ENCODE peak calls at places on chromosomes 2 and 18, in four cellular contexts. Y, D, E and R are unnamed samples.

GRCh38 chr2:47422560-47422959 is 19.6 kb downstream of the MSH2 start:
- DNase-seq in E (no peak), Y (no peak), D (no peak), R (no peak)

GRCh38 chr2:104685591-104685990 is 168.3 kb upstream of the POU3F3 start:
- DNase-seq in E (no peak), D (no peak), Y (no peak), R (no peak)

GRCh38 chr2:135557533-135557932 is 26.2 kb downstream of the R3HDM1 start:
- DNase-seq in Y (no peak), D (no peak), E (no peak), R (no peak)

GRCh38 chr18:13460946-13461345 is 242.4 kb downstream of the LDLRAD4 start:
- DNase-seq in E (no peak), Y (no peak), D (no peak), R (no peak)

GRCh38 chr2:25960920-25961319 is 21.4 kb downstream of the KIF3C start:
- DNase-seq in E (no peak), Y (no peak), D (no peak), R (peak)

GRCh38 chr2:44496130-44496529 is 134.4 kb downstream of the CAMKMT start:
- DNase-seq in Y (no peak), E (no peak), D (no peak), R (no peak)

GRCh38 chr2:238415036-238415764 is 11.5 kb upstream of the ASB1 start:
- DNase-seq in D (no peak), E (no peak), Y (no peak), R (no peak)

GRCh38 chr18:3593381-3593903 is 143.5 kb downstream of the TGIF1 start:
- DNase-seq in E (peak), Y (no peak), D (no peak), R (no peak)

GRCh38 chr2:230790981-230791380 is 73.8 kb upstream of the ITM2C start:
- DNase-seq in D (no peak), E (no peak), Y (no peak), R (no peak)

DNA sequence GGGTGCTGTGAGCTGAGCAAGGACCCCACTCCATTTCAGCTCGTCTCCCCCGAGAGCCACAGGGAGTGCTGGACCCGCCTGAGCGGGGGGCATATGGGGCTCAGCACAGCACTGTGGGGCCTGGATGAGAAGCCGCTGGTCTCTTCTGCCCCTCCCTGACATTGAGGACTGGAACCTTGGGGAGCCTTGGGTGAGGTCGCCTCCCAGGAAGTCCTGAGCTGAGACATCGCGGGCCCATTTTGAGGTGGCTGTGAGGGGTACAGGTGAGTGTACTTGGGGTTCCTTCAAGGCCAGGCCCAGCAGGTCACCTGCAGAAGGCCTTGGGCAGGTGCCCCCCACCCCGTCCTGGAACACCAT is 3.1 kb upstream of the AQP12A start:
- DNase-seq in D (no peak), E (no peak), Y (no peak), R (no peak)
- TF ChIP-seq SPI1 in D (no peak), E (no peak), Y (no peak), R (no peak)

GRCh38 chr2:96636772-96637171 is 1.3 kb downstream of the KANSL3 start:
- DNase-seq in Y (no peak), E (no peak), D (no peak), R (no peak)
- TF ChIP-seq SPI1 in Y (no peak), E (no peak), D (no peak), R (no peak)

GRCh38 chr18:35526476-35527120 is 28.8 kb upstream of the INO80C start:
- DNase-seq in Y (no peak), D (no peak), E (no peak), R (no peak)
- TF ChIP-seq SPI1 in Y (no peak), D (no peak), E (no peak), R (peak)

GRCh38 chr18:79740741-79741700 is 56.7 kb upstream of the KCNG2 start:
- DNase-seq in Y (no peak), E (no peak), D (no peak), R (no peak)
- TF ChIP-seq SPI1 in Y (no peak), E (no peak), D (no peak), R (no peak)

GRCh38 chr18:25454270-25454659 is 102.3 kb upstream of the ZNF521 start:
- DNase-seq in Y (no peak), D (no peak), E (no peak), R (no peak)

GRCh38 chr18:25454728-25455127 is 102.8 kb upstream of the ZNF521 start:
- DNase-seq in E (no peak), D (no peak), Y (no peak), R (no peak)

GRCh38 chr18:25457636-25458035 is 105.7 kb upstream of the ZNF521 start:
- DNase-seq in Y (no peak), D (no peak), E (no peak), R (no peak)

GRCh38 chr18:25457196-25457595 is 105.2 kb upstream of the ZNF521 start:
- DNase-seq in D (no peak), E (no peak), Y (no peak), R (no peak)

DNA sequence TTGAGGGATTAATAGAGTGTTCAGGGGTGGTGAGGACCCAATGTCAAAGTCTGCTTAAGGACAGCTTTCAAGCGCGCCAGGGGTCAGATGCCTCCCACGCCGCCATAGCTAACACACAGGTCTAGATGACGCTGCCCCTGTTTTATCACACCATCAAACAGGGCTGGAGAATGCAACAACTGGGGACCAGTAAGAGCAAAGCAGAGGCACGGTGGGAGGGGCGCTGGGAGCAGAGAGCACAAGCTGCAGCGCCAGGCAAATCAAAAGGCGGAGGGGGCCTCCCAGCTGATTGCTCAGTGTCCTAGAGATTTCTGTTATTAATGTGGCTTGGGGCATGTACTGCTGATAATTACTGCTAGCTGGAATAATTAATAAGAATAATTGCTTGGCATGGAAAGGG is 104.3 kb upstream of the ZNF521 start:
- DNase-seq in Y (no peak), D (no peak), E (no peak), R (no peak)
- TF ChIP-seq SPI1 in Y (no peak), D (no peak), E (no peak), R (no peak)